ENCODE peak calls at places on chromosomes 13 and 19, in seven cellular contexts. X, G, K, W, V, A and Y are unnamed samples.

GRCh38 chr13:72852207-72852606 is 70.3 kb downstream of the PIBF1 start:
- DNase-seq in W (no peak), X (no peak), V (no peak), K (no peak), A (no peak), G (no peak), Y (no peak)

GRCh38 chr19:55781112-55781511 is 12.2 kb downstream of the RFPL4AL1 start:
- DNase-seq in V (no peak), X (no peak), G (no peak), W (no peak), A (no peak), K (no peak), Y (no peak)

GRCh38 chr13:63190219-63190618 is 1774.6 kb upstream of the PCDH20 start:
- DNase-seq in A (no peak), G (peak), K (no peak), W (no peak), X (no peak), V (no peak), Y (no peak)

GRCh38 chr13:51895906-51896888 is 34.4 kb downstream of the CCDC70 start:
- DNase-seq in V (no peak), X (peak), K (peak), A (peak), W (peak), G (peak), Y (peak)

GRCh38 chr19:38233740-38234251 is 9.8 kb upstream of the DPF1 start:
- DNase-seq in W (peak), K (peak), G (peak), V (peak), X (peak), A (peak), Y (peak)

GRCh38 chr19:17734146-17734545 is 14.9 kb downstream of the MAP1S start:
- DNase-seq in G (no peak), W (no peak), V (no peak), A (no peak), K (peak), X (no peak), Y (no peak)

GRCh38 chr13:30667014-30667413 is 49.3 kb downstream of the USPL1 start:
- DNase-seq in K (no peak), W (no peak), V (no peak), G (no peak), X (no peak), A (no peak), Y (no peak)

GRCh38 chr13:75830842-75831241 is 194.7 kb downstream of the LMO7 start:
- DNase-seq in K (no peak), G (peak), V (no peak), A (no peak), X (no peak), W (no peak), Y (no peak)

GRCh38 chr19:4831351-4832340 is at the start of gene TICAM1:
- DNase-seq in A (peak), K (peak), G (peak), V (peak), X (peak), W (peak), Y (peak)

GRCh38 chr13:27424246-27425150 is at the start of gene GTF3A:
- DNase-seq in G (peak), X (peak), V (peak), W (peak), A (peak), K (peak), Y (peak)

GRCh38 chr19:31350693-31351211 is 1.5 kb upstream of the TSHZ3 start:
- DNase-seq in K (peak), W (peak), G (peak), V (no peak), X (no peak), A (peak), Y (no peak)

GRCh38 chr19:41547569-41547968 is 28.4 kb upstream of the CEACAM21 start:
- DNase-seq in V (no peak), A (no peak), W (no peak), X (no peak), G (no peak), K (no peak), Y (no peak)

GRCh38 chr13:51252954-51253531 is 30.8 kb downstream of the FAM124A start:
- DNase-seq in A (no peak), V (no peak), X (no peak), G (no peak), W (no peak), K (no peak), Y (no peak)

GRCh38 chr13:111177081-111177711 is 62.1 kb downstream of the ARHGEF7 start:
- DNase-seq in A (peak), K (no peak), X (peak), V (peak), W (peak), G (peak), Y (peak)

GRCh38 chr19:24054044-24054935 is 32.7 kb upstream of the ZNF254 start:
- DNase-seq in W (peak), G (peak), X (no peak), A (no peak), K (no peak), V (no peak), Y (no peak)

GRCh38 chr19:28556371-28556770 is 656.6 kb downstream of the UQCRFS1 start:
- DNase-seq in K (no peak), X (no peak), W (no peak), V (no peak), G (no peak), A (no peak), Y (no peak)

GRCh38 chr19:18666784-18667183 is 16.7 kb upstream of the CRTC1 start:
- DNase-seq in V (no peak), W (no peak), X (no peak), G (no peak), K (no peak), A (no peak), Y (no peak)

GRCh38 chr19:2186071-2186846 is 22.5 kb downstream of the DOT1L start:
- DNase-seq in K (no peak), X (no peak), A (peak), G (peak), V (no peak), W (no peak), Y (peak)

GRCh38 chr13:83765796-83766195 is 116.5 kb downstream of the SLITRK1 start:
- DNase-seq in X (peak), V (no peak), K (no peak), W (no peak), G (no peak), A (no peak), Y (no peak)

GRCh38 chr19:39193785-39194184 is 3.0 kb upstream of the NCCRP1 start:
- DNase-seq in A (no peak), W (peak), X (no peak), G (no peak), V (no peak), K (no peak), Y (no peak)

GRCh38 chr19:7257148-7258041 is 36.8 kb downstream of the INSR start:
- DNase-seq in V (no peak), W (peak), A (no peak), X (no peak), K (no peak), G (peak), Y (peak)

GRCh38 chr19:38649305-38650179 is 2.1 kb downstream of the ACTN4 start:
- DNase-seq in W (peak), X (no peak), G (no peak), K (peak), A (peak), V (no peak), Y (peak)

GRCh38 chr19:43623889-43624670 is 4.7 kb upstream of the ZNF428 start:
- DNase-seq in W (no peak), K (peak), V (no peak), G (no peak), A (no peak), X (no peak), Y (no peak)

GRCh38 chr19:56321981-56322558 is 7.4 kb upstream of the ZSCAN5A start:
- DNase-seq in A (no peak), V (no peak), G (no peak), K (no peak), W (no peak), X (no peak), Y (no peak)

GRCh38 chr13:60448907-60449510 is 52.0 kb downstream of the TDRD3 start:
- DNase-seq in G (peak), X (no peak), W (peak), A (no peak), K (peak), V (no peak), Y (no peak)

GRCh38 chr19:56053596-56053995 is 67.0 kb downstream of the NLRP5 start:
- DNase-seq in A (no peak), X (no peak), K (no peak), V (no peak), G (no peak), W (no peak), Y (no peak)

GRCh38 chr13:49681837-49682236 is 9.4 kb downstream of the EBPL start:
- DNase-seq in G (peak), W (peak), A (no peak), X (no peak), K (no peak), V (no peak), Y (no peak)

GRCh38 chr19:17001603-17002183 is 24.9 kb downstream of the CPAMD8 start:
- DNase-seq in V (no peak), G (no peak), W (no peak), X (no peak), A (peak), K (peak), Y (no peak)

GRCh38 chr13:34255695-34256094 is 437.7 kb downstream of the RFC3 start:
- DNase-seq in K (no peak), V (no peak), W (no peak), A (no peak), X (no peak), G (no peak), Y (no peak)